ENCODE peak calls at places on chromosome 16, in eight cellular contexts. K is heart left ventricle, A is hepatocyte, H is fibroblast of lung, Y is uterus, Z is body of pancreas, F is tibial artery, Q is prostate gland. J is an unnamed sample. For H3K9me3 and H3K4me1, the result is how much of the 10 kb centered on the place peaks cover.

GRCh38 chr16:57720142-57720575 is 15.4 kb upstream of the KATNB1 start:
- DNase-seq in Q (peak), A (peak), F (no peak), Y (no peak), Z (peak), K (no peak), H (peak), J (peak)

GRCh38 chr16:23148166-23148512 is 1.1 kb downstream of the USP31 start:
- DNase-seq in Y (no peak), Z (no peak), A (no peak), K (no peak), F (no peak), H (no peak), Q (no peak), J (no peak)

GRCh38 chr16:51155199-51155607 is 4.1 kb upstream of the SALL1 start:
- DNase-seq in Z (no peak), A (no peak), Y (peak), H (peak), F (no peak), K (no peak), Q (no peak), J (no peak)

GRCh38 chr16:86663691-86664517 is 85.6 kb downstream of the FOXL1 start:
- DNase-seq in Y (no peak), H (peak), Z (no peak), Q (no peak), F (no peak), K (no peak), A (no peak), J (no peak)

GRCh38 chr16:14310519-14310991 is 239.4 kb downstream of the MRTFB start:
- DNase-seq in Q (no peak), Z (no peak), A (no peak), H (peak), Y (no peak), F (no peak), K (peak), J (no peak)

GRCh38 chr16:54585966-54586365 is 299.4 kb upstream of the IRX3 start:
- DNase-seq in H (no peak), Q (no peak), A (no peak), K (no peak), Z (no peak), Y (no peak), F (no peak), J (no peak)

GRCh38 chr16:50390914-50391700 is 22.3 kb upstream of the BRD7 start:
- DNase-seq in Z (no peak), K (no peak), Q (no peak), H (no peak), Y (no peak), A (no peak), F (no peak), J (no peak)

GRCh38 chr16:53892155-53892554 is 188.2 kb downstream of the FTO start:
- DNase-seq in H (peak), Y (peak), K (no peak), Z (peak), Q (peak), F (no peak), A (peak), J (peak)

GRCh38 chr16:47716571-47716970 is 255.4 kb downstream of the PHKB start:
- DNase-seq in K (no peak), A (no peak), Z (no peak), Q (no peak), F (no peak), H (peak), Y (no peak), J (no peak)

GRCh38 chr16:28063047-28063521 is 430 bp downstream of the GSG1L start:
- DNase-seq in A (peak), Z (no peak), Q (no peak), Y (no peak), H (peak), F (no peak), K (peak), J (no peak)

GRCh38 chr16:12320298-12320706 is 343.8 kb downstream of the SNX29 start:
- DNase-seq in Y (no peak), H (peak), F (no peak), A (no peak), K (no peak), Q (no peak), Z (no peak), J (no peak)

GRCh38 chr16:4944333-4945281 is 7.7 kb upstream of the PPL start:
- DNase-seq in A (peak), K (peak), H (peak), Y (peak), F (peak), Z (peak), Q (peak), J (peak)

GRCh38 chr16:85017151-85017550 is 5.8 kb upstream of the ZDHHC7 start:
- DNase-seq in H (peak), F (no peak), K (no peak), Y (no peak), A (no peak), Z (no peak), Q (no peak), J (no peak)

GRCh38 chr16:47817048-47817447 is 338.7 kb downstream of the ABCC12 start:
- DNase-seq in K (no peak), A (no peak), Y (no peak), Z (no peak), H (no peak), Q (no peak), F (no peak), J (no peak)

GRCh38 chr16:50628156-50628802 is 52.8 kb downstream of the SNX20 start:
- DNase-seq in A (no peak), K (no peak), Z (no peak), Q (no peak), F (no peak), Y (no peak), H (no peak), J (no peak)

GRCh38 chr16:85104147-85104546 is 8.1 kb downstream of the CIBAR2 start:
- DNase-seq in K (no peak), A (no peak), Q (no peak), Z (no peak), F (no peak), H (no peak), Y (no peak), J (no peak)

GRCh38 chr16:27495191-27495590 is 54.5 kb downstream of the GTF3C1 start:
- DNase-seq in H (peak), Y (peak), Q (no peak), K (no peak), A (no peak), Z (no peak), F (no peak), J (no peak)

DNA sequence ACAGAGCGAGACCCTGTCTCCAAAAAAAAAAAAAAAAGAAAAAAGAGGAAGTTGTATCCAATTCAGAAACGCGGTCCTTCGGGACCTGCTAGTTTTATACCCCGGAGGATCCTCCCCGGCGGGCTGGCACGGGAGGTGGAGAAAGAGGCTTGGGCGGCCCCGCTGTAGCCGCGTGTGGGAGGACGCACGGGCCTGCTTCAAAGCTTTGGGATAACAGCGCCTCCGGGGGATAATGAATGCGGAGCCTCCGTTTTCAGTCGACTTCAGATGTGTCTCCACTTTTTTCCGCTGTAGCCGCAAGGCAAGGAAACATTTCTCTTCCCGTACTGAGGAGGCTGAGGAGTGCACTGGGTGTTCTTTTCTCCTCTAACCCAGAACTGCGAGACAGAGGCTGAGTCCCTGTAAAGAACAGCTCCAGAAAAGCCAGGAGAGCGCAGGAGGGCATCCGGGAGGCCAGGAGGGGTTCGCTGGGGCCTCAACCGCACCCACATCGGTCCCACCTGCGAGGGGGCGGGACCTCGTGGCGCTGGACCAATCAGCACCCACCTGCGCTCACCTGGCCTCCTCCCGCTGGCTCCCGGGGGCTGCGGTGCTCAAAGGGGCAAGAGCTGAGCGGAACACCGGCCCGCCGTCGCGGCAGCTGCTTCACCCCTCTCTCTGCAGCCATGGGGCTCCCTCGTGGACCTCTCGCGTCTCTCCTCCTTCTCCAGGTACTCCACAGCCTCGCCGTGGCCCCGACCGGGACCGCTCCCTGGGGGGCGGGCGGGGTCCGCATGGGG is at the start of gene CDH3:
- DNase-seq in K (no peak), H (peak), Y (peak), Q (peak), F (no peak), A (peak), Z (peak), J (peak)
- TF ChIP-seq CTCF in K (no peak), H (no peak), Y (no peak), Q (no peak), F (no peak), A (no peak), Z (no peak), J (peak)

GRCh38 chr16:35154627-35155026 is 1695.2 kb downstream of the TP53TG3F start:
- DNase-seq in A (no peak), F (no peak), Y (no peak), H (no peak), K (no peak), Z (no peak), Q (no peak), J (no peak)

GRCh38 chr16:35150805-35151312 is 1691.4 kb downstream of the TP53TG3F start:
- DNase-seq in F (no peak), Y (no peak), H (no peak), K (no peak), Q (no peak), Z (no peak), A (no peak), J (no peak)

GRCh38 chr16:35148748-35149147 is 1689.3 kb downstream of the TP53TG3F start:
- DNase-seq in Q (no peak), Y (no peak), F (no peak), A (no peak), H (no peak), Z (no peak), K (no peak), J (no peak)

GRCh38 chr16:35149550-35149949 is 1690.1 kb downstream of the TP53TG3F start:
- DNase-seq in Q (no peak), Y (no peak), A (no peak), H (no peak), F (no peak), Z (no peak), K (no peak), J (no peak)

GRCh38 chr16:35152067-35152627 is 1692.7 kb downstream of the TP53TG3F start:
- DNase-seq in K (no peak), Y (no peak), F (peak), Q (no peak), Z (no peak), A (no peak), H (no peak), J (no peak)
- H3K9me3 ChIP-seq in K (under half), Y (under half), F (under half), Q (under half), Z (under half), A (under half), H (under half), J (under half)

GRCh38 chr16:2150418-2151187 is 2.2 kb downstream of the RAB26 start:
- DNase-seq in Q (no peak), A (no peak), Z (peak), H (peak), F (no peak), Y (no peak), K (no peak), J (no peak)

GRCh38 chr16:2147378-2147777 is 1.0 kb upstream of the RAB26 start:
- DNase-seq in Y (no peak), A (no peak), H (no peak), Z (peak), Q (no peak), K (no peak), F (no peak), J (no peak)

GRCh38 chr16:2149630-2150417 is 1.4 kb downstream of the RAB26 start:
- DNase-seq in A (no peak), Y (no peak), Q (no peak), Z (peak), H (peak), F (no peak), K (no peak), J (no peak)

GRCh38 chr16:2147981-2148671 is at the start of gene RAB26:
- DNase-seq in H (peak), K (peak), Q (peak), A (peak), Z (peak), F (peak), Y (peak), J (no peak)

DNA sequence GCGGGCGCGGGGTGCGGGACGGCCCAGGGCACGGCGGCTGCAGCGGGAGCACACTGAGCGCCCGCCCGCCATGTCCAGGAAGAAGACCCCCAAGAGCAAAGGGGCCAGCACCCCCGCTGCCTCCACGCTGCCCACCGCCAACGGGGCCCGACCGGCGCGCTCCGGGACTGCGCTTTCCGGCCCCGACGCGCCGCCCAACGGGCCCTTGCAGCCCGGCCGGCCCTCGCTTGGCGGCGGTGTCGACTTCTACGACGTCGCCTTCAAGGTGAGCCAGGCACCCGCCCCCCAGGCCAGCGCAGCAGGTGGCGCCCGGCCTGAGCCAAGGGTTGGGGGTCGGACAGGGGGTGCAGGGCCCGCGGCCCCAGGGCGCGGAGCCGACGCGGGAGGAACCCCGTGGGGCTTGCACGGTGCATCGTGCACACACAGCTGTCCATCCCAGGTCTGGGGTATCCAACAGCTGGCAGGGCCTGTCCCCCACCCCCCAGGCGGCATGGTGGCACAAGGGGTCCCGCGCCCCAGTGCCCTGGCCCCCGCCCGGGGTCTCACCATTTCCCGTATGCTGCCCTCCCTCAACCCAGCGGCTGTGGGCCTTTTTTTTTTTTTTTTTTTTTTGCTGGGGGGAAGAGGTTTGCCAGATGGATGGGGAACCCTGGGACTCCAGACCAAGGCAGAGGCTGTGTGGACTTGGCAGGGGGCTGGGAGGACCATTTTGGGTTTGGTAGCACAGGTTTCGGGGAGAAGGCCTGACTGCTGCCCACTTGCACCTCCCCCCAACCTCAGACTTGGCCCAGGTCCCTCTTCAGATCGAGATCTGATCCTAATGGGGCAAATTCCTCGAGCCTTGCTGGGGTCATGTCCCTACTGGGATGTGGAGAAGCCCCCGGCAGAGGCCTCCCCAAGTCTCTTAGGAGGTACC is 547 bp downstream of the RAB26 start:
- DNase-seq in H (peak), Y (no peak), A (peak), Z (peak), F (no peak), K (no peak), Q (no peak), J (no peak)
- H3K4me1 ChIP-seq in H (under half), Y (under half), A (half or more), Z (half or more), F (under half), K (under half), Q (under half), J (under half)

GRCh38 chr16:67341250-67341649 is 14.6 kb downstream of the LRRC36 start:
- DNase-seq in Z (no peak), F (no peak), K (no peak), Q (no peak), H (no peak), Y (no peak), A (no peak), J (no peak)
- TF ChIP-seq CTCF in Z (no peak), F (no peak), K (no peak), Q (no peak), H (no peak), Y (no peak), A (no peak), J (no peak)

DNA sequence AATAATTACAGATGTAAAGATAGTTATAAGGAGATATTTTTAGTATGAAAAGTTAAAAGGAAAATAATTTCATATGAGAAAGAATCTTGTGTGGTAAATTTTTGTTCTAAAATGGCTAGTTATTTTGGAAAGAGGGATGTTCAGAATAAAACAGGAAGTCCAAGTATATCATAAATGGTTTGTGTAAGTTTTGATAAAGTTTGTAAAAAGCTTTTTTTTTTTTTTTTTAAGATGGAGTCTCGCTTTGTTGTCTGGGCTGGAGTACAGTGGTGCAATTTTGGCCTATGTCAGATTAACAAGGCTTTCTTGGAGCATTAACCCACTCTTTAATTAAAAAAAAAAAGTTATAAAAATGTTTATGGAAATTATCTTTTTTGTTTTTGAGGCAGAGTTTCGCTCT is 8.2 kb upstream of the CDK10 start:
- DNase-seq in Q (no peak), A (no peak), H (no peak), Z (no peak), K (no peak), F (no peak), Y (no peak), J (no peak)
- H3K9me3 ChIP-seq in Q (under half), A (under half), H (under half), Z (under half), K (under half), F (under half), Y (under half), J (under half)

GRCh38 chr16:81467072-81467471 is 22.5 kb downstream of the CMIP start:
- DNase-seq in A (no peak), Q (no peak), K (no peak), H (no peak), F (no peak), Z (no peak), Y (no peak), J (no peak)

GRCh38 chr16:81466351-81466960 is 21.8 kb downstream of the CMIP start:
- DNase-seq in H (peak), A (no peak), Y (no peak), Q (no peak), K (no peak), F (no peak), Z (no peak), J (no peak)

GRCh38 chr16:81469183-81469677 is 24.6 kb downstream of the CMIP start:
- DNase-seq in F (no peak), Q (no peak), K (no peak), A (no peak), H (no peak), Y (no peak), Z (no peak), J (no peak)

GRCh38 chr16:81468269-81468902 is 23.8 kb downstream of the CMIP start:
- DNase-seq in Y (no peak), A (no peak), K (peak), Q (no peak), Z (no peak), F (no peak), H (no peak), J (no peak)

DNA sequence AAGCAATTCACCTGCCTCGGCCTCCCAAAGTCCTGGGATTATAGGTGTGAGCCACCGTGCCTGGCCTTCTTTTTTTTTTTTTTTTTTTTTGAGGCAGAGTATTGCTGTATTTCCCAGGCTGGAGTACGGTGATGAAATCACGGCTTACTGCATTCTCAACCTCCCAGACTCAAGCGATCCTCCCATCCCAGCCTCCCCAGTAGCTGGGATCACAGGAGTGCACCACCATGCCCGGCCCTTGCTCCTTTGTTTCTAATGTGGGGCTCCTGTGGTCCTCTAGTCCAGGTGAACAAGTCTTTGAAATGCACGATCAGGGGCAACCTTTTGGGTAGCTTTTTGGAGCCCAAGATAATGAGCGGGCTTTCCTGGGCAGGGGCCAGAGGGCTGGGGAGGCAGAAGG is 23.2 kb downstream of the CMIP start:
- DNase-seq in Q (no peak), A (no peak), K (no peak), Y (no peak), H (no peak), F (no peak), Z (no peak), J (no peak)
- H3K4me1 ChIP-seq in Q (under half), A (under half), K (under half), Y (under half), H (under half), F (under half), Z (under half), J (under half)